ENCODE peak calls at places on chromosomes 2 and 18, in seven cellular contexts. I, U, M, A, T, W and Q are unnamed samples.

GRCh38 chr2:224369028-224369632 is 32.8 kb downstream of the FAM124B start:
- DNase-seq in I (peak; percentile 30), U (peak; percentile 60), M (no peak), A (no peak), T (no peak), W (peak; percentile 51), Q (peak; percentile 72)

GRCh38 chr18:32372381-32373061 is 98.2 kb downstream of the GAREM1 start:
- DNase-seq in I (no peak), U (peak; percentile 75), M (no peak), A (no peak), T (no peak), W (no peak), Q (no peak)

GRCh38 chr2:231589656-231590055 is 3.0 kb upstream of the TEX44 start:
- DNase-seq in I (no peak), U (no peak), M (no peak), A (no peak), T (no peak), W (no peak), Q (no peak)

GRCh38 chr2:218745160-218745558 is 34.5 kb downstream of the TTLL4 start:
- DNase-seq in I (no peak), U (peak; percentile 39), M (no peak), A (no peak), T (no peak), W (no peak), Q (no peak)

GRCh38 chr2:34825671-34826070 is 1226.6 kb upstream of the FAM98A start:
- DNase-seq in I (no peak), U (no peak), M (no peak), A (no peak), T (no peak), W (peak; percentile 19), Q (no peak)

GRCh38 chr18:46437019-46437418 is 220.0 kb downstream of the LOXHD1 start:
- DNase-seq in I (no peak), U (no peak), M (no peak), A (no peak), T (no peak), W (no peak), Q (no peak)

GRCh38 chr2:8452296-8452695 is 229.6 kb upstream of the ID2 start:
- DNase-seq in I (no peak), U (no peak), M (no peak), A (no peak), T (no peak), W (no peak), Q (no peak)

GRCh38 chr18:69259282-69259681 is 141.4 kb upstream of the DOK6 start:
- DNase-seq in I (peak; percentile 3), U (no peak), M (no peak), A (no peak), T (no peak), W (no peak), Q (peak; percentile 11)

GRCh38 chr2:118012778-118013177 is 1.1 kb downstream of the CCDC93 start:
- DNase-seq in I (no peak), U (no peak), M (no peak), A (no peak), T (no peak), W (peak; percentile 24), Q (no peak)

GRCh38 chr2:230218411-230218810 is 1.4 kb downstream of the SP110 start:
- DNase-seq in I (no peak), U (no peak), M (no peak), A (no peak), T (no peak), W (peak; percentile 61), Q (no peak)

GRCh38 chr18:41532344-41533086 is 422.5 kb upstream of the PIK3C3 start:
- DNase-seq in I (no peak), U (peak; percentile 15), M (no peak), A (no peak), T (no peak), W (no peak), Q (peak; percentile 46)

GRCh38 chr18:29840101-29840500 is 1202.4 kb downstream of the DSC3 start:
- DNase-seq in I (peak; percentile 82), U (peak; percentile 62), M (no peak), A (no peak), T (no peak), W (no peak), Q (peak; percentile 63)

GRCh38 chr2:27652790-27653189 is 10.6 kb downstream of the SUPT7L start:
- DNase-seq in I (no peak), U (no peak), M (no peak), A (no peak), T (no peak), W (no peak), Q (no peak)

GRCh38 chr2:131521961-131522781 is 5.5 kb upstream of the CCDC74A start:
- DNase-seq in I (no peak), U (no peak), M (no peak), A (peak; percentile 60), T (no peak), W (no peak), Q (no peak)

GRCh38 chr18:48815182-48815520 is 135.6 kb downstream of the SMAD7 start:
- DNase-seq in I (no peak), U (no peak), M (no peak), A (no peak), T (no peak), W (no peak), Q (no peak)